ENCODE peak calls at places on chromosomes 4 and X, in nine cellular contexts. X is sciatic nerve; Q is T-cell; B is stimulated activated naive CD8-positive, alpha-beta T cell treated with anti-CD3 and anti-CD28 coated beads, Interleukin-15, Interleukin-2, amounts not matched to agents 100 U/mL and 50 U/mL, for 24 hours; C is T-helper 17 cell; U is left lung; L is central memory CD8-positive, alpha-beta T cell; I is right lobe of liver; M is activated B cell treated with CpG ODN at 0.5 μM for 24 hours. F is an unnamed sample.

GRCh38 chr4:78186597-78187543 is 129.7 kb downstream of the FRAS1 start:
- ATAC-seq in I (no peak), B (no peak), L (no peak), Q (no peak), U (no peak), X (no peak), C (no peak), M (no peak), F (no peak)

GRCh38 chr4:152684587-152684986 is 4.8 kb upstream of the TMEM154 start:
- ATAC-seq in L (no peak), M (no peak), Q (no peak), X (no peak), C (no peak), U (no peak), I (no peak), B (peak), F (no peak)

GRCh38 chrX:19563327-19563726 is 48.0 kb upstream of the MAP3K15 start:
- ATAC-seq in L (no peak), M (no peak), Q (no peak), B (no peak), C (no peak), I (no peak), X (no peak), U (no peak), F (no peak)

GRCh38 chrX:54430519-54430918 is 9.7 kb upstream of the TSR2 start:
- ATAC-seq in U (no peak), C (no peak), Q (no peak), B (no peak), X (no peak), L (no peak), I (no peak), M (no peak), F (no peak)

GRCh38 chr4:73068496-73069337 is 799 bp downstream of the COX18 start:
- ATAC-seq in Q (no peak), I (peak), C (no peak), M (no peak), U (peak), B (peak), X (no peak), L (no peak), F (no peak)

GRCh38 chrX:13287816-13288215 is 32.0 kb downstream of the ATXN3L start:
- ATAC-seq in X (no peak), M (no peak), I (no peak), B (no peak), Q (no peak), U (no peak), C (no peak), L (no peak), F (no peak)

GRCh38 chrX:20500171-20500865 is 233.6 kb upstream of the RPS6KA3 start:
- ATAC-seq in X (no peak), Q (peak), U (no peak), I (no peak), M (no peak), L (peak), B (peak), C (peak), F (no peak)

GRCh38 chrX:45068555-45068954 is 132.1 kb downstream of the DIPK2B start:
- ATAC-seq in M (no peak), I (peak), Q (no peak), B (peak), X (no peak), C (peak), L (peak), U (peak), F (no peak)

GRCh38 chr4:80448056-80448455 is 112.5 kb downstream of the CFAP299 start:
- ATAC-seq in B (no peak), M (no peak), Q (no peak), X (no peak), I (no peak), C (no peak), L (no peak), U (no peak), F (no peak)

GRCh38 chr4:148740701-148741100 is 298.5 kb upstream of the NR3C2 start:
- ATAC-seq in U (no peak), L (no peak), B (peak), M (no peak), X (no peak), C (no peak), I (no peak), Q (no peak), F (no peak)

GRCh38 chr4:62161446-62161845 is 961.3 kb downstream of the ADGRL3 start:
- ATAC-seq in I (no peak), B (no peak), Q (no peak), X (no peak), M (no peak), C (no peak), U (no peak), L (no peak), F (no peak)